ENCODE peak calls at places on chromosome 11, in five cellular contexts. M, W, U, J and Q are unnamed samples. For H3K4me1, the result is how much of the 10 kb centered on the place peaks cover.

GRCh38 chr11:75337195-75337654 is 14.2 kb downstream of the ARRB1 start:
- DNase-seq in M (no peak), U (peak), J (no peak), W (peak), Q (no peak)

GRCh38 chr11:101456812-101457211 is 127.0 kb downstream of the TRPC6 start:
- DNase-seq in U (no peak), J (no peak), W (no peak), M (no peak), Q (no peak)

GRCh38 chr11:11579012-11579755 is 42.6 kb downstream of the GALNT18 start:
- DNase-seq in U (peak), M (no peak), J (no peak), W (no peak), Q (no peak)

GRCh38 chr11:14249121-14249963 is 109.6 kb downstream of the RRAS2 start:
- DNase-seq in W (peak), J (peak), U (peak), M (peak), Q (peak)

GRCh38 chr11:64093233-64094039 is 57.7 kb downstream of the FLRT1 start:
- DNase-seq in M (no peak), U (no peak), J (no peak), W (no peak), Q (no peak)

GRCh38 chr11:119306373-119306890 is 10.5 kb downstream of the MCAM start:
- DNase-seq in M (no peak), W (no peak), J (no peak), U (no peak), Q (no peak)

GRCh38 chr11:68040121-68040956 is 1.5 kb downstream of the TCIRG1 start:
- DNase-seq in W (peak), U (peak), J (peak), M (peak), Q (no peak)

GRCh38 chr11:93123351-93123898 is 74.4 kb downstream of the SLC36A4 start:
- DNase-seq in M (peak), U (no peak), J (peak), W (no peak), Q (no peak)

GRCh38 chr11:126502159-126502558 is 146.7 kb downstream of the ST3GAL4 start:
- DNase-seq in M (no peak), J (no peak), U (no peak), W (no peak), Q (no peak)

GRCh38 chr11:107857550-107858216 is 904 bp downstream of the SLC35F2 start:
- DNase-seq in M (no peak), W (peak), J (peak), U (no peak), Q (no peak)

DNA sequence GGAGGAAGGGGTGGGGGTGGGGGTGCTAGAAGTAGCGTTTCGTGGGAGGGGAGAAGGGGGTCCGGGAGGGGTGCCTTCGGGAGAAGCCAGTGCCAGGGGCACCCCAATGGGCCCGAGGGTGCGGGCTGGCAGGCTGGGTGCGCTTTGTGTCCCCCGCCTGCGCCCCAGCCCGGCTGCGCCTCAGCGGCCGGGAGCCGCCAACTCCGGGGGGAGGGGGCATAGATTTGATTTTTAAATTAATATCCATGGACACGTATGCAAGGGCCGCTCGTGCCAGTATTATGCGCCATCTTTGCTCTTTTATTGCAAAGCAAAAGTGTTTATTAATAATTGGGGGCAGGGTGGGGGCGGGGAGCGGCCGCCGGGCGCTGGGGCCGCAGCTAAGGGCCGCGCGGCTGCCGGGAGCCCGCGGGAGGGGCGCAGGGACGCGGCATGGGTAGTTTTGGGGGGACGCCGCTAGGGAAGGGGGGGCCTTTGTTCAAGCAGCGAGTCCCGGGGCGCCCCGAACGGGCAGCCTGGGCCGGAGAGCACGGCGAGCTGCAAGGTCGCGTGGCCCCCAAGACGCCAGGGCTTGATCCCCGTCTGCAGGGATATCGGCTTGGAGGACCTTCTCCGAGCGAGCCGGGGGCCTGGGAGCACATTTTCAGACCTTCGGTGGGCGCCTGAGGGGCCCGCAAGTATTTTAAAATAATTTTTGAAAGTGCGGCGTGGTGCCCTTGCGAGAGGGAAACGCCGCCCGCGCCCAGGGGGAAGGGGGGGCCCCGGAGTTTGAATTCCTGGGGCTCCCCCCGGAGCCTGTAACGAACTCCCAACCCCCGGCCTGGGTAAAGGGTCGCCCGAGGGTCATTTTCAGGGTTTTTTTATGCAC is 959 bp downstream of the CCND1 start:
- DNase-seq in M (no peak), U (no peak), J (peak), W (no peak), Q (no peak)
- H3K4me1 ChIP-seq in M (under half), U (half or more), J (under half), W (under half), Q (under half)

DNA sequence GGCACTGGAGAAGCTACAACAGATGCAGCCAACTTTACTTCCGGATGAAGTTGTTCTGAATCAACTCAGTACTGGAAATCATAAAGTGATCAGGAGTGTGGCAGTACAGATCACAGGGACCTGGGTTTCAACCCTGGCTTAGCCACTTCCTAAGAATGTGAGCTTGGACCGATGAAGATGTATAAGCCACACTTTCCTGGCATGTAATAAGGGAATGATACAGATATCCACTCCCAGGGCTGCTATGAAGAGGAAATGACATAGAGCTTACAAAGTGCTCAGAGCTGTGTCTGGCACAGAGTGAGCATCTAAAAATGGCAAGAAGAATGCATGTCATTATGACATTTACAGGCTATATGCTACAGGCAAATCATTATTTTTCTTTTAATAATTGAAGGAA is 378.7 kb downstream of the NTM start:
- DNase-seq in J (no peak), M (no peak), W (no peak), U (no peak), Q (no peak)
- H3K4me1 ChIP-seq in J (under half), M (under half), W (under half), U (under half), Q (under half)

GRCh38 chr11:94925422-94926270 is 47.7 kb downstream of the CWC15 start:
- DNase-seq in J (no peak), U (no peak), W (no peak), M (no peak), Q (no peak)
- H3K4me1 ChIP-seq in J (under half), U (under half), W (under half), M (under half), Q (under half)

GRCh38 chr11:72634016-72634415 is 40.2 kb downstream of the PDE2A start:
- DNase-seq in W (no peak), U (no peak), J (no peak), M (no peak), Q (no peak)
- H3K4me1 ChIP-seq in W (under half), U (under half), J (under half), M (under half), Q (under half)